ENCODE peak calls at places on chromosomes 2 and 18, in seven cellular contexts. One of them, this sample, is unnamed.

GRCh38 chr18:49020621-49021021 is 69.9 kb upstream of the SMAD7 start:
- DNase-seq in fibroblast of villous mesenchyme: no peak
- DNase-seq in H9: peak; percentile 25
- DNase-seq in RCC 7860: peak; percentile 10
- DNase-seq in NCI-H1105 treated with DMSO at 0.1 percent for 48 hours: no peak
- DNase-seq in activated effector memory CD4-positive, alpha-beta T cell treated with anti-CD3 and anti-CD28 coated beads, Interleukin-2, amount 50 U/mL, for 16 hours: peak; percentile 54
- DNase-seq in activated naive CD8-positive, alpha-beta T cell treated with anti-CD3 and anti-CD28 coated beads for 36 hours: no peak
- DNase-seq in this sample: no peak

GRCh38 chr18:24695168-24695567 is 234.7 kb downstream of the HRH4 start:
- DNase-seq in fibroblast of villous mesenchyme: no peak
- DNase-seq in H9: no peak
- DNase-seq in RCC 7860: no peak
- DNase-seq in NCI-H1105 treated with DMSO at 0.1 percent for 48 hours: no peak
- DNase-seq in activated effector memory CD4-positive, alpha-beta T cell treated with anti-CD3 and anti-CD28 coated beads, Interleukin-2, amount 50 U/mL, for 16 hours: no peak
- DNase-seq in activated naive CD8-positive, alpha-beta T cell treated with anti-CD3 and anti-CD28 coated beads for 36 hours: no peak
- DNase-seq in this sample: no peak

GRCh38 chr2:191910518-191910917 is 63.6 kb upstream of the CAVIN2 start:
- DNase-seq in fibroblast of villous mesenchyme: no peak
- DNase-seq in H9: no peak
- DNase-seq in RCC 7860: peak; percentile 93
- DNase-seq in NCI-H1105 treated with DMSO at 0.1 percent for 48 hours: no peak
- DNase-seq in activated effector memory CD4-positive, alpha-beta T cell treated with anti-CD3 and anti-CD28 coated beads, Interleukin-2, amount 50 U/mL, for 16 hours: no peak
- DNase-seq in activated naive CD8-positive, alpha-beta T cell treated with anti-CD3 and anti-CD28 coated beads for 36 hours: no peak
- DNase-seq in this sample: no peak

GRCh38 chr2:182784777-182785176 is 68.7 kb downstream of the DNAJC10 start:
- DNase-seq in fibroblast of villous mesenchyme: peak; percentile 61
- DNase-seq in H9: no peak
- DNase-seq in RCC 7860: peak; percentile 22
- DNase-seq in NCI-H1105 treated with DMSO at 0.1 percent for 48 hours: peak; percentile 31
- DNase-seq in activated effector memory CD4-positive, alpha-beta T cell treated with anti-CD3 and anti-CD28 coated beads, Interleukin-2, amount 50 U/mL, for 16 hours: no peak
- DNase-seq in activated naive CD8-positive, alpha-beta T cell treated with anti-CD3 and anti-CD28 coated beads for 36 hours: no peak
- DNase-seq in this sample: peak; percentile 28

GRCh38 chr2:190256087-190256486 is 63.5 kb downstream of the HIBCH start:
- DNase-seq in fibroblast of villous mesenchyme: no peak
- DNase-seq in H9: no peak
- DNase-seq in RCC 7860: no peak
- DNase-seq in NCI-H1105 treated with DMSO at 0.1 percent for 48 hours: no peak
- DNase-seq in activated effector memory CD4-positive, alpha-beta T cell treated with anti-CD3 and anti-CD28 coated beads, Interleukin-2, amount 50 U/mL, for 16 hours: no peak
- DNase-seq in activated naive CD8-positive, alpha-beta T cell treated with anti-CD3 and anti-CD28 coated beads for 36 hours: no peak
- DNase-seq in this sample: no peak

GRCh38 chr2:134773372-134774073 is 54.7 kb upstream of the TMEM163 start:
- DNase-seq in fibroblast of villous mesenchyme: no peak
- DNase-seq in H9: peak; percentile 70
- DNase-seq in RCC 7860: no peak
- DNase-seq in NCI-H1105 treated with DMSO at 0.1 percent for 48 hours: no peak
- DNase-seq in activated effector memory CD4-positive, alpha-beta T cell treated with anti-CD3 and anti-CD28 coated beads, Interleukin-2, amount 50 U/mL, for 16 hours: no peak
- DNase-seq in activated naive CD8-positive, alpha-beta T cell treated with anti-CD3 and anti-CD28 coated beads for 36 hours: no peak
- DNase-seq in this sample: no peak

GRCh38 chr2:240247241-240247867 is 106.9 kb upstream of the OTOS start:
- DNase-seq in fibroblast of villous mesenchyme: no peak
- DNase-seq in H9: no peak
- DNase-seq in RCC 7860: no peak
- DNase-seq in NCI-H1105 treated with DMSO at 0.1 percent for 48 hours: no peak
- DNase-seq in activated effector memory CD4-positive, alpha-beta T cell treated with anti-CD3 and anti-CD28 coated beads, Interleukin-2, amount 50 U/mL, for 16 hours: no peak
- DNase-seq in activated naive CD8-positive, alpha-beta T cell treated with anti-CD3 and anti-CD28 coated beads for 36 hours: no peak
- DNase-seq in this sample: no peak

GRCh38 chr2:27313882-27314645 is 5.8 kb upstream of the UCN start:
- DNase-seq in fibroblast of villous mesenchyme: no peak
- DNase-seq in H9: no peak
- DNase-seq in RCC 7860: no peak
- DNase-seq in NCI-H1105 treated with DMSO at 0.1 percent for 48 hours: no peak
- DNase-seq in activated effector memory CD4-positive, alpha-beta T cell treated with anti-CD3 and anti-CD28 coated beads, Interleukin-2, amount 50 U/mL, for 16 hours: no peak
- DNase-seq in activated naive CD8-positive, alpha-beta T cell treated with anti-CD3 and anti-CD28 coated beads for 36 hours: no peak
- DNase-seq in this sample: no peak

GRCh38 chr2:127415593-127416485 is 2.4 kb upstream of the PROC start:
- DNase-seq in fibroblast of villous mesenchyme: peak; percentile 34
- DNase-seq in H9: peak; percentile 94
- DNase-seq in RCC 7860: peak; percentile 26
- DNase-seq in NCI-H1105 treated with DMSO at 0.1 percent for 48 hours: peak; percentile 63
- DNase-seq in activated effector memory CD4-positive, alpha-beta T cell treated with anti-CD3 and anti-CD28 coated beads, Interleukin-2, amount 50 U/mL, for 16 hours: peak; percentile 93
- DNase-seq in activated naive CD8-positive, alpha-beta T cell treated with anti-CD3 and anti-CD28 coated beads for 36 hours: peak; percentile 89
- DNase-seq in this sample: peak; percentile 80

GRCh38 chr2:73250872-73251846 is 17.1 kb downstream of the CCT7 start:
- DNase-seq in fibroblast of villous mesenchyme: no peak
- DNase-seq in H9: no peak
- DNase-seq in RCC 7860: no peak
- DNase-seq in NCI-H1105 treated with DMSO at 0.1 percent for 48 hours: no peak
- DNase-seq in activated effector memory CD4-positive, alpha-beta T cell treated with anti-CD3 and anti-CD28 coated beads, Interleukin-2, amount 50 U/mL, for 16 hours: peak; percentile 36
- DNase-seq in activated naive CD8-positive, alpha-beta T cell treated with anti-CD3 and anti-CD28 coated beads for 36 hours: no peak
- DNase-seq in this sample: no peak

GRCh38 chr2:96952016-96952750 is 34.2 kb downstream of the FAM178B start:
- DNase-seq in fibroblast of villous mesenchyme: no peak
- DNase-seq in H9: no peak
- DNase-seq in RCC 7860: no peak
- DNase-seq in NCI-H1105 treated with DMSO at 0.1 percent for 48 hours: no peak
- DNase-seq in activated effector memory CD4-positive, alpha-beta T cell treated with anti-CD3 and anti-CD28 coated beads, Interleukin-2, amount 50 U/mL, for 16 hours: no peak
- DNase-seq in activated naive CD8-positive, alpha-beta T cell treated with anti-CD3 and anti-CD28 coated beads for 36 hours: no peak
- DNase-seq in this sample: peak; percentile 39

GRCh38 chr2:138276367-138276766 is 225.2 kb upstream of the SPOPL start:
- DNase-seq in fibroblast of villous mesenchyme: no peak
- DNase-seq in H9: no peak
- DNase-seq in RCC 7860: peak; percentile 27
- DNase-seq in NCI-H1105 treated with DMSO at 0.1 percent for 48 hours: no peak
- DNase-seq in activated effector memory CD4-positive, alpha-beta T cell treated with anti-CD3 and anti-CD28 coated beads, Interleukin-2, amount 50 U/mL, for 16 hours: no peak
- DNase-seq in activated naive CD8-positive, alpha-beta T cell treated with anti-CD3 and anti-CD28 coated beads for 36 hours: no peak
- DNase-seq in this sample: peak; percentile 15

GRCh38 chr2:143646271-143646670 is 517.1 kb downstream of the ARHGAP15 start:
- DNase-seq in fibroblast of villous mesenchyme: no peak
- DNase-seq in H9: no peak
- DNase-seq in RCC 7860: no peak
- DNase-seq in NCI-H1105 treated with DMSO at 0.1 percent for 48 hours: no peak
- DNase-seq in activated effector memory CD4-positive, alpha-beta T cell treated with anti-CD3 and anti-CD28 coated beads, Interleukin-2, amount 50 U/mL, for 16 hours: no peak
- DNase-seq in activated naive CD8-positive, alpha-beta T cell treated with anti-CD3 and anti-CD28 coated beads for 36 hours: no peak
- DNase-seq in this sample: peak; percentile 49

GRCh38 chr2:121185571-121186074 is 99.4 kb downstream of the TFCP2L1 start:
- DNase-seq in fibroblast of villous mesenchyme: no peak
- DNase-seq in H9: no peak
- DNase-seq in RCC 7860: no peak
- DNase-seq in NCI-H1105 treated with DMSO at 0.1 percent for 48 hours: no peak
- DNase-seq in activated effector memory CD4-positive, alpha-beta T cell treated with anti-CD3 and anti-CD28 coated beads, Interleukin-2, amount 50 U/mL, for 16 hours: no peak
- DNase-seq in activated naive CD8-positive, alpha-beta T cell treated with anti-CD3 and anti-CD28 coated beads for 36 hours: no peak
- DNase-seq in this sample: peak; percentile 30

GRCh38 chr2:174722942-174723598 is 41.2 kb downstream of the CHRNA1 start:
- DNase-seq in fibroblast of villous mesenchyme: no peak
- DNase-seq in H9: no peak
- DNase-seq in RCC 7860: no peak
- DNase-seq in NCI-H1105 treated with DMSO at 0.1 percent for 48 hours: no peak
- DNase-seq in activated effector memory CD4-positive, alpha-beta T cell treated with anti-CD3 and anti-CD28 coated beads, Interleukin-2, amount 50 U/mL, for 16 hours: no peak
- DNase-seq in activated naive CD8-positive, alpha-beta T cell treated with anti-CD3 and anti-CD28 coated beads for 36 hours: no peak
- DNase-seq in this sample: no peak

This sample was measured in retina.